ENCODE peak calls at places on chromosome 14, in five cellular contexts. One of them, this sample, is unnamed.

GRCh38 chr14:32077081-32078029 is at the start of gene ARHGAP5:
- DNase-seq in stomach: peak
- DNase-seq in A549: peak
- DNase-seq in CD4-positive, CD25-positive, alpha-beta regulatory T cell: peak
- DNase-seq in tibial nerve: peak
- DNase-seq in this sample: peak

GRCh38 chr14:49250109-49250508 is 336.1 kb downstream of the RPS29 start:
- DNase-seq in stomach: no peak
- DNase-seq in A549: no peak
- DNase-seq in CD4-positive, CD25-positive, alpha-beta regulatory T cell: no peak
- DNase-seq in tibial nerve: no peak
- DNase-seq in this sample: no peak

GRCh38 chr14:34920339-34920738 is 45.2 kb upstream of the BAZ1A start:
- DNase-seq in stomach: no peak
- DNase-seq in A549: peak
- DNase-seq in CD4-positive, CD25-positive, alpha-beta regulatory T cell: no peak
- DNase-seq in tibial nerve: no peak
- DNase-seq in this sample: no peak

GRCh38 chr14:31297701-31298344 is 90.2 kb upstream of the HECTD1 start:
- DNase-seq in stomach: no peak
- DNase-seq in A549: no peak
- DNase-seq in CD4-positive, CD25-positive, alpha-beta regulatory T cell: no peak
- DNase-seq in tibial nerve: no peak
- DNase-seq in this sample: no peak

GRCh38 chr14:39988939-39989338 is 556.7 kb upstream of the FBXO33 start:
- DNase-seq in stomach: no peak
- DNase-seq in A549: peak
- DNase-seq in CD4-positive, CD25-positive, alpha-beta regulatory T cell: no peak
- DNase-seq in tibial nerve: no peak
- DNase-seq in this sample: peak

GRCh38 chr14:58629273-58629672 is 8.5 kb upstream of the DACT1 start:
- DNase-seq in stomach: no peak
- DNase-seq in A549: no peak
- DNase-seq in CD4-positive, CD25-positive, alpha-beta regulatory T cell: no peak
- DNase-seq in tibial nerve: no peak
- DNase-seq in this sample: no peak

GRCh38 chr14:105328070-105328677 is 13.6 kb downstream of the PACS2 start:
- DNase-seq in stomach: no peak
- DNase-seq in A549: no peak
- DNase-seq in CD4-positive, CD25-positive, alpha-beta regulatory T cell: no peak
- DNase-seq in tibial nerve: no peak
- DNase-seq in this sample: no peak

GRCh38 chr14:101719045-101719645 is 42.4 kb upstream of the PPP2R5C start:
- DNase-seq in stomach: peak
- DNase-seq in A549: no peak
- DNase-seq in CD4-positive, CD25-positive, alpha-beta regulatory T cell: no peak
- DNase-seq in tibial nerve: no peak
- DNase-seq in this sample: no peak

GRCh38 chr14:28765907-28766504 is 581 bp upstream of the FOXG1 start:
- DNase-seq in stomach: no peak
- DNase-seq in A549: no peak
- DNase-seq in CD4-positive, CD25-positive, alpha-beta regulatory T cell: no peak
- DNase-seq in tibial nerve: no peak
- DNase-seq in this sample: no peak

GRCh38 chr14:84963518-84963917 is 566.4 kb upstream of the FLRT2 start:
- DNase-seq in stomach: no peak
- DNase-seq in A549: no peak
- DNase-seq in CD4-positive, CD25-positive, alpha-beta regulatory T cell: no peak
- DNase-seq in tibial nerve: no peak
- DNase-seq in this sample: no peak

GRCh38 chr14:58082491-58083098 is 69.4 kb downstream of the ARMH4 start:
- DNase-seq in stomach: no peak
- DNase-seq in A549: peak
- DNase-seq in CD4-positive, CD25-positive, alpha-beta regulatory T cell: no peak
- DNase-seq in tibial nerve: no peak
- DNase-seq in this sample: no peak

GRCh38 chr14:58572092-58572853 is 65.5 kb upstream of the DACT1 start:
- DNase-seq in stomach: no peak
- DNase-seq in A549: peak
- DNase-seq in CD4-positive, CD25-positive, alpha-beta regulatory T cell: no peak
- DNase-seq in tibial nerve: no peak
- DNase-seq in this sample: no peak

GRCh38 chr14:63266106-63266505 is 52.6 kb downstream of the GPHB5 start:
- DNase-seq in stomach: no peak
- DNase-seq in A549: no peak
- DNase-seq in CD4-positive, CD25-positive, alpha-beta regulatory T cell: no peak
- DNase-seq in tibial nerve: no peak
- DNase-seq in this sample: no peak

GRCh38 chr14:95516554-95517209 is at the start of gene SYNE3:
- DNase-seq in stomach: peak
- DNase-seq in A549: no peak
- DNase-seq in CD4-positive, CD25-positive, alpha-beta regulatory T cell: peak
- DNase-seq in tibial nerve: peak
- DNase-seq in this sample: no peak

GRCh38 chr14:105394714-105395537 is 3.4 kb upstream of the TEX22 start:
- DNase-seq in stomach: no peak
- DNase-seq in A549: no peak
- DNase-seq in CD4-positive, CD25-positive, alpha-beta regulatory T cell: no peak
- DNase-seq in tibial nerve: no peak
- DNase-seq in this sample: no peak

GRCh38 chr14:29858299-29858698 is 69.3 kb downstream of the PRKD1 start:
- DNase-seq in stomach: no peak
- DNase-seq in A549: no peak
- DNase-seq in CD4-positive, CD25-positive, alpha-beta regulatory T cell: no peak
- DNase-seq in tibial nerve: no peak
- DNase-seq in this sample: no peak

GRCh38 chr14:53929871-53930685 is 26.5 kb downstream of the BMP4 start:
- DNase-seq in stomach: no peak
- DNase-seq in A549: peak
- DNase-seq in CD4-positive, CD25-positive, alpha-beta regulatory T cell: no peak
- DNase-seq in tibial nerve: no peak
- DNase-seq in this sample: no peak

GRCh38 chr14:24999157-24999556 is 50.8 kb downstream of the STXBP6 start:
- DNase-seq in stomach: no peak
- DNase-seq in A549: no peak
- DNase-seq in CD4-positive, CD25-positive, alpha-beta regulatory T cell: no peak
- DNase-seq in tibial nerve: no peak
- DNase-seq in this sample: no peak

GRCh38 chr14:51071851-51072250 is 23.1 kb downstream of the TRIM9 start:
- DNase-seq in stomach: no peak
- DNase-seq in A549: no peak
- DNase-seq in CD4-positive, CD25-positive, alpha-beta regulatory T cell: no peak
- DNase-seq in tibial nerve: no peak
- DNase-seq in this sample: no peak

GRCh38 chr14:74275265-74275841 is 27.4 kb downstream of the ABCD4 start:
- DNase-seq in stomach: no peak
- DNase-seq in A549: peak
- DNase-seq in CD4-positive, CD25-positive, alpha-beta regulatory T cell: no peak
- DNase-seq in tibial nerve: no peak
- DNase-seq in this sample: peak

GRCh38 chr14:96625436-96625945 is 123.3 kb downstream of the PAPOLA start:
- DNase-seq in stomach: no peak
- DNase-seq in A549: no peak
- DNase-seq in CD4-positive, CD25-positive, alpha-beta regulatory T cell: no peak
- DNase-seq in tibial nerve: no peak
- DNase-seq in this sample: no peak

GRCh38 chr14:85572845-85573244 is 42.9 kb downstream of the FLRT2 start:
- DNase-seq in stomach: no peak
- DNase-seq in A549: peak
- DNase-seq in CD4-positive, CD25-positive, alpha-beta regulatory T cell: no peak
- DNase-seq in tibial nerve: no peak
- DNase-seq in this sample: no peak

GRCh38 chr14:96239759-96240158 is 16.3 kb upstream of the BDKRB1 start:
- DNase-seq in stomach: no peak
- DNase-seq in A549: peak
- DNase-seq in CD4-positive, CD25-positive, alpha-beta regulatory T cell: no peak
- DNase-seq in tibial nerve: no peak
- DNase-seq in this sample: no peak

GRCh38 chr14:62914025-62914424 is 131.2 kb downstream of the KCNH5 start:
- DNase-seq in stomach: no peak
- DNase-seq in A549: no peak
- DNase-seq in CD4-positive, CD25-positive, alpha-beta regulatory T cell: no peak
- DNase-seq in tibial nerve: no peak
- DNase-seq in this sample: no peak

GRCh38 chr14:101113108-101113612 is 209.6 kb upstream of the RTL1 start:
- DNase-seq in stomach: peak
- DNase-seq in A549: no peak
- DNase-seq in CD4-positive, CD25-positive, alpha-beta regulatory T cell: no peak
- DNase-seq in tibial nerve: no peak
- DNase-seq in this sample: no peak

GRCh38 chr14:91919814-91920213 is 27.7 kb downstream of the FBLN5 start:
- DNase-seq in stomach: no peak
- DNase-seq in A549: no peak
- DNase-seq in CD4-positive, CD25-positive, alpha-beta regulatory T cell: no peak
- DNase-seq in tibial nerve: peak
- DNase-seq in this sample: no peak

GRCh38 chr14:49915085-49915484 is 22.2 kb downstream of the ARF6 start:
- DNase-seq in stomach: no peak
- DNase-seq in A549: no peak
- DNase-seq in CD4-positive, CD25-positive, alpha-beta regulatory T cell: no peak
- DNase-seq in tibial nerve: no peak
- DNase-seq in this sample: no peak

GRCh38 chr14:93962701-93963601 is 13.4 kb downstream of the ASB2 start:
- DNase-seq in stomach: no peak
- DNase-seq in A549: no peak
- DNase-seq in CD4-positive, CD25-positive, alpha-beta regulatory T cell: peak
- DNase-seq in tibial nerve: no peak
- DNase-seq in this sample: no peak

GRCh38 chr14:25049127-25049558 is 804 bp downstream of the STXBP6 start:
- DNase-seq in stomach: no peak
- DNase-seq in A549: no peak
- DNase-seq in CD4-positive, CD25-positive, alpha-beta regulatory T cell: no peak
- DNase-seq in tibial nerve: no peak
- DNase-seq in this sample: no peak

GRCh38 chr14:96661244-96661969 is 135.8 kb upstream of the VRK1 start:
- DNase-seq in stomach: no peak
- DNase-seq in A549: no peak
- DNase-seq in CD4-positive, CD25-positive, alpha-beta regulatory T cell: no peak
- DNase-seq in tibial nerve: no peak
- DNase-seq in this sample: no peak

GRCh38 chr14:24436355-24437019 is 6.1 kb downstream of the SDR39U1 start:
- DNase-seq in stomach: no peak
- DNase-seq in A549: peak
- DNase-seq in CD4-positive, CD25-positive, alpha-beta regulatory T cell: peak
- DNase-seq in tibial nerve: no peak
- DNase-seq in this sample: no peak

GRCh38 chr14:101235042-101235871 is 326.0 kb upstream of the DIO3 start:
- DNase-seq in stomach: peak
- DNase-seq in A549: peak
- DNase-seq in CD4-positive, CD25-positive, alpha-beta regulatory T cell: no peak
- DNase-seq in tibial nerve: no peak
- DNase-seq in this sample: no peak

GRCh38 chr14:50830044-50830931 is 674 bp downstream of the NIN start:
- DNase-seq in stomach: peak
- DNase-seq in A549: peak
- DNase-seq in CD4-positive, CD25-positive, alpha-beta regulatory T cell: peak
- DNase-seq in tibial nerve: no peak
- DNase-seq in this sample: no peak

GRCh38 chr14:28613526-28613925 is 153.1 kb upstream of the FOXG1 start:
- DNase-seq in stomach: no peak
- DNase-seq in A549: no peak
- DNase-seq in CD4-positive, CD25-positive, alpha-beta regulatory T cell: no peak
- DNase-seq in tibial nerve: no peak
- DNase-seq in this sample: no peak

GRCh38 chr14:103362780-103363179 is 22.4 kb upstream of the MARK3 start:
- DNase-seq in stomach: no peak
- DNase-seq in A549: peak
- DNase-seq in CD4-positive, CD25-positive, alpha-beta regulatory T cell: no peak
- DNase-seq in tibial nerve: no peak
- DNase-seq in this sample: no peak

GRCh38 chr14:31084385-31084784 is 58.2 kb upstream of the STRN3 start:
- DNase-seq in stomach: no peak
- DNase-seq in A549: no peak
- DNase-seq in CD4-positive, CD25-positive, alpha-beta regulatory T cell: no peak
- DNase-seq in tibial nerve: no peak
- DNase-seq in this sample: no peak

GRCh38 chr14:38127784-38128183 is 79.9 kb upstream of the SSTR1 start:
- DNase-seq in stomach: no peak
- DNase-seq in A549: no peak
- DNase-seq in CD4-positive, CD25-positive, alpha-beta regulatory T cell: no peak
- DNase-seq in tibial nerve: no peak
- DNase-seq in this sample: no peak

DNA sequence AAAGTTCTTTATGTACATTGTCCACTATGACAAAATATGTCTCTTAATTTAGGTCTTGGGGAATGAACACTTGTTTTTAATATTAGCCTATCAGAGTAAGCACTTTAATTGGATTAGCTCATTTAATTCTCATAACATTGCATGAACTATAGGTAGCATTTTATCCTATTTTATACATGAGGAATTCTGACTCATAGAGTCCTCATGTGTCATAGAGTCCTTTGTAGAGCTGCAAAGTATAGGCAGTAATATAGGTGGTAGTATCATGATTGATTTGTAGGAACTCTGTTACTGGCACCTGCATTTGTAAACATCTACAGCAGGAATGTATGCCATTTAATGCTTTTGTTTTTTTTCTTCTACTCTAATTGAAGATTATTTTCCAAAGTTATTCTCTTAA is 96.0 kb downstream of the GPHN start:
- DNase-seq in stomach: no peak
- DNase-seq in A549: no peak
- DNase-seq in CD4-positive, CD25-positive, alpha-beta regulatory T cell: no peak
- DNase-seq in tibial nerve: no peak
- DNase-seq in this sample: no peak
- H3K4me3 ChIP-seq in stomach: no peak
- H3K4me3 ChIP-seq in A549: no peak
- H3K4me3 ChIP-seq in CD4-positive, CD25-positive, alpha-beta regulatory T cell: no peak
- H3K4me3 ChIP-seq in tibial nerve: no peak
- H3K4me3 ChIP-seq in this sample: no peak

GRCh38 chr14:68631691-68632590 is 160.9 kb downstream of the ZFP36L1 start:
- DNase-seq in stomach: no peak
- DNase-seq in A549: no peak
- DNase-seq in CD4-positive, CD25-positive, alpha-beta regulatory T cell: no peak
- DNase-seq in tibial nerve: no peak
- DNase-seq in this sample: no peak
- H3K27ac ChIP-seq in stomach: peak
- H3K27ac ChIP-seq in A549: no peak
- H3K27ac ChIP-seq in CD4-positive, CD25-positive, alpha-beta regulatory T cell: no peak
- H3K27ac ChIP-seq in tibial nerve: peak
- H3K27ac ChIP-seq in this sample: no peak

DNA sequence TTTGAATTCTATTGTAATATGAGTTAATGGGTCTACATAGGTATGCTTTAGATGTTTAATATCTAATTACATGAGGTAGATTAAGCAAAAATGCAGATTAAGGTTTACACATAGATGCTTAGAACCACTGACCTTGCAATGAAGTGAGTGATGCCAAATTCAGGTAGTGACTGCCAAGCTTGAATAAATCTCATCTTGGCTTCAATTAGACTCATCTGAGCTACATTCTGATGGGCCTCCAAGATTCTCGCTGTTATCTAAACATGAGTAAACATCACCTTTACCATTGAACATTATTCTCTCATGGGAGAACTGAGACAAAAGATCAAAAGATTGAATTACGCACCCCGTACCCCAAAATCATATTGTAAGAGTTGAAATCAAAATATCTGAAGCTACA is 68.8 kb upstream of the GNPNAT1 start:
- DNase-seq in stomach: no peak
- DNase-seq in A549: no peak
- DNase-seq in CD4-positive, CD25-positive, alpha-beta regulatory T cell: no peak
- DNase-seq in tibial nerve: no peak
- DNase-seq in this sample: no peak
- H3K4me3 ChIP-seq in stomach: no peak
- H3K4me3 ChIP-seq in A549: no peak
- H3K4me3 ChIP-seq in CD4-positive, CD25-positive, alpha-beta regulatory T cell: no peak
- H3K4me3 ChIP-seq in tibial nerve: no peak
- H3K4me3 ChIP-seq in this sample: no peak

GRCh38 chr14:72701610-72702009 is 192.3 kb downstream of the DPF3 start:
- DNase-seq in stomach: no peak
- DNase-seq in A549: no peak
- DNase-seq in CD4-positive, CD25-positive, alpha-beta regulatory T cell: no peak
- DNase-seq in tibial nerve: no peak
- DNase-seq in this sample: no peak
- H3K27ac ChIP-seq in stomach: no peak
- H3K27ac ChIP-seq in A549: no peak
- H3K27ac ChIP-seq in CD4-positive, CD25-positive, alpha-beta regulatory T cell: no peak
- H3K27ac ChIP-seq in tibial nerve: no peak
- H3K27ac ChIP-seq in this sample: no peak

This sample was measured in SK-N-MC.